ENCODE peak calls at places on chromosomes 7 and 10, in eight cellular contexts. One of them, this sample, is unnamed.

GRCh38 chr7:115654384-115655181 is 376.0 kb downstream of the TFEC start:
- DNase-seq in endodermal cell: no peak
- DNase-seq in left lung: no peak
- DNase-seq in tibial artery: no peak
- DNase-seq in fibroblast of lung: peak
- DNase-seq in left ventricle myocardium inferior: no peak
- DNase-seq in glutamatergic neuron: no peak
- DNase-seq in BE2C: no peak
- DNase-seq in this sample: no peak

GRCh38 chr10:60446855-60447254 is 57.2 kb upstream of the ANK3 start:
- DNase-seq in endodermal cell: no peak
- DNase-seq in left lung: no peak
- DNase-seq in tibial artery: no peak
- DNase-seq in fibroblast of lung: peak
- DNase-seq in left ventricle myocardium inferior: no peak
- DNase-seq in glutamatergic neuron: no peak
- DNase-seq in BE2C: no peak
- DNase-seq in this sample: no peak

GRCh38 chr10:120644549-120645410 is 187.8 kb downstream of the PLPP4 start:
- DNase-seq in endodermal cell: peak
- DNase-seq in left lung: no peak
- DNase-seq in tibial artery: no peak
- DNase-seq in fibroblast of lung: peak
- DNase-seq in left ventricle myocardium inferior: no peak
- DNase-seq in glutamatergic neuron: no peak
- DNase-seq in BE2C: no peak
- DNase-seq in this sample: no peak

GRCh38 chr7:142152076-142152475 is 40.6 kb downstream of the MGAM2 start:
- DNase-seq in endodermal cell: no peak
- DNase-seq in left lung: no peak
- DNase-seq in tibial artery: no peak
- DNase-seq in fibroblast of lung: no peak
- DNase-seq in left ventricle myocardium inferior: no peak
- DNase-seq in glutamatergic neuron: no peak
- DNase-seq in BE2C: no peak
- DNase-seq in this sample: no peak

GRCh38 chr7:153091477-153091876 is 331.9 kb downstream of the ACTR3B start:
- DNase-seq in endodermal cell: no peak
- DNase-seq in left lung: no peak
- DNase-seq in tibial artery: no peak
- DNase-seq in fibroblast of lung: no peak
- DNase-seq in left ventricle myocardium inferior: no peak
- DNase-seq in glutamatergic neuron: no peak
- DNase-seq in BE2C: no peak
- DNase-seq in this sample: no peak

GRCh38 chr10:51896849-51897248 is 197.5 kb upstream of the CSTF2T start:
- DNase-seq in endodermal cell: no peak
- DNase-seq in left lung: no peak
- DNase-seq in tibial artery: no peak
- DNase-seq in fibroblast of lung: peak
- DNase-seq in left ventricle myocardium inferior: no peak
- DNase-seq in glutamatergic neuron: no peak
- DNase-seq in BE2C: no peak
- DNase-seq in this sample: no peak

GRCh38 chr10:102072867-102073527 is 7.8 kb downstream of the HPS6 start:
- DNase-seq in endodermal cell: peak
- DNase-seq in left lung: peak
- DNase-seq in tibial artery: peak
- DNase-seq in fibroblast of lung: peak
- DNase-seq in left ventricle myocardium inferior: peak
- DNase-seq in glutamatergic neuron: peak
- DNase-seq in BE2C: peak
- DNase-seq in this sample: peak

GRCh38 chr10:73096041-73096451 is 620 bp downstream of the P4HA1 start:
- DNase-seq in endodermal cell: peak
- DNase-seq in left lung: peak
- DNase-seq in tibial artery: peak
- DNase-seq in fibroblast of lung: peak
- DNase-seq in left ventricle myocardium inferior: peak
- DNase-seq in glutamatergic neuron: peak
- DNase-seq in BE2C: peak
- DNase-seq in this sample: peak

GRCh38 chr10:110363572-110364411 is 59.1 kb upstream of the SMNDC1 start:
- DNase-seq in endodermal cell: no peak
- DNase-seq in left lung: no peak
- DNase-seq in tibial artery: no peak
- DNase-seq in fibroblast of lung: no peak
- DNase-seq in left ventricle myocardium inferior: no peak
- DNase-seq in glutamatergic neuron: no peak
- DNase-seq in BE2C: no peak
- DNase-seq in this sample: no peak

GRCh38 chr7:43248961-43249807 is 136.7 kb downstream of the HECW1 start:
- DNase-seq in endodermal cell: no peak
- DNase-seq in left lung: peak
- DNase-seq in tibial artery: no peak
- DNase-seq in fibroblast of lung: peak
- DNase-seq in left ventricle myocardium inferior: no peak
- DNase-seq in glutamatergic neuron: no peak
- DNase-seq in BE2C: no peak
- DNase-seq in this sample: no peak

GRCh38 chr10:47022311-47023131 is 111.3 kb downstream of the PTPN20 start:
- DNase-seq in endodermal cell: peak
- DNase-seq in left lung: peak
- DNase-seq in tibial artery: no peak
- DNase-seq in fibroblast of lung: no peak
- DNase-seq in left ventricle myocardium inferior: no peak
- DNase-seq in glutamatergic neuron: no peak
- DNase-seq in BE2C: peak
- DNase-seq in this sample: peak

GRCh38 chr7:121739465-121739864 is 133.5 kb upstream of the PTPRZ1 start:
- DNase-seq in endodermal cell: no peak
- DNase-seq in left lung: no peak
- DNase-seq in tibial artery: no peak
- DNase-seq in fibroblast of lung: peak
- DNase-seq in left ventricle myocardium inferior: no peak
- DNase-seq in glutamatergic neuron: no peak
- DNase-seq in BE2C: no peak
- DNase-seq in this sample: no peak

GRCh38 chr10:80509403-80510161 is 28.1 kb upstream of the SH2D4B start:
- DNase-seq in endodermal cell: peak
- DNase-seq in left lung: peak
- DNase-seq in tibial artery: peak
- DNase-seq in fibroblast of lung: peak
- DNase-seq in left ventricle myocardium inferior: peak
- DNase-seq in glutamatergic neuron: no peak
- DNase-seq in BE2C: no peak
- DNase-seq in this sample: no peak

GRCh38 chr10:44416021-44416758 is 31.3 kb upstream of the CXCL12 start:
- DNase-seq in endodermal cell: no peak
- DNase-seq in left lung: peak
- DNase-seq in tibial artery: no peak
- DNase-seq in fibroblast of lung: peak
- DNase-seq in left ventricle myocardium inferior: no peak
- DNase-seq in glutamatergic neuron: no peak
- DNase-seq in BE2C: no peak
- DNase-seq in this sample: no peak

GRCh38 chr7:8389898-8390642 is 43.3 kb upstream of the NXPH1 start:
- DNase-seq in endodermal cell: peak
- DNase-seq in left lung: no peak
- DNase-seq in tibial artery: no peak
- DNase-seq in fibroblast of lung: no peak
- DNase-seq in left ventricle myocardium inferior: no peak
- DNase-seq in glutamatergic neuron: peak
- DNase-seq in BE2C: peak
- DNase-seq in this sample: no peak

DNA sequence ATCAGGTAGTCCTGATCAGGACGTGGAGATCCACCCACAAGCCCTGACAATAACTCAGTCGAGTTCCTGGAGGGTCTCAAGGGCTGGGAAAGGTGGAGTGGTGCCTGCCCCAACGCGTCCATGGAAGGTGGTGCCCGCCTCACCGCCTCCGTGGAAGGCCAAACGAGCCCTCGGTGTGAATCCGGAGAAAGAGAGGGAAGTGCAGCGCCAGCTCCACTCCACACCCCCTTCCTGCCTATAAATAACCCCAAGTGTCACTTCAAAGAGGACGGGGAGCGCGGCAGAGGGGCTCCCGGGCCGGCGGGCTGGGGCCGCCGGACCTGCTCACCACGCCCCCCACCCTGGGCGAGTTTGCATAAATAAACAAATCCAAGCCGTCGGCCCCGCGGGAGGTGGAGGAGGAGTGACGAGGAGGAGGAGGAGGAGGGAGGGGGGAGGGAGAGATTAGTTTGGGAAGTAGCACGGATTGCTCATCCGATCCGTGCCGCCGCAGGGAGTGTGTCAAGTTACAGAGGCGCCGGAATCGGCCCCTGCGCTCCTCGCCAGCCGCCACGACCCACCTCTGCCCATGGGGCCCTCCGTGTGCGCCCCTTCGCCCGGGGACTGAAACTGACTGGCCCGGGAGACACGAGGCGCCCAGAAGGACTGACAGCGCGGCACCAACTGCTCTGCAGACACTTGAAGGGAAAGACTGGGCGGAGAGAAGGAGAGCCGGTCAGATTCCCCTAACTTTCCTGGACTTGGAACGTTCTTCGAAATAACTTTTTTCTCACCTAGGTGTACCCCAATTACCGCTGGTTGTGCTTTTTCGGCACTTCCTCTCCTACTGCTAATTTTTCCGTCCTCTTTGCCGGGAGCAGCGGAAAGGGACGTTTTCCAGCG is at the start of gene COL13A1:
- DNase-seq in endodermal cell: peak
- DNase-seq in left lung: peak
- DNase-seq in tibial artery: peak
- DNase-seq in fibroblast of lung: peak
- DNase-seq in left ventricle myocardium inferior: peak
- DNase-seq in glutamatergic neuron: no peak
- DNase-seq in BE2C: peak
- DNase-seq in this sample: no peak
- TF ChIP-seq CTCF in endodermal cell: no peak
- TF ChIP-seq CTCF in left lung: no peak
- TF ChIP-seq CTCF in tibial artery: no peak
- TF ChIP-seq CTCF in fibroblast of lung: no peak
- TF ChIP-seq CTCF in left ventricle myocardium inferior: no peak
- TF ChIP-seq CTCF in glutamatergic neuron: no peak
- TF ChIP-seq CTCF in BE2C: no peak
- TF ChIP-seq CTCF in this sample: no peak

GRCh38 chr7:64889686-64890162 is 13.3 kb upstream of the ZNF273 start:
- DNase-seq in endodermal cell: peak
- DNase-seq in left lung: no peak
- DNase-seq in tibial artery: no peak
- DNase-seq in fibroblast of lung: no peak
- DNase-seq in left ventricle myocardium inferior: no peak
- DNase-seq in glutamatergic neuron: peak
- DNase-seq in BE2C: no peak
- DNase-seq in this sample: peak
- TF ChIP-seq CTCF in endodermal cell: no peak
- TF ChIP-seq CTCF in left lung: no peak
- TF ChIP-seq CTCF in tibial artery: no peak
- TF ChIP-seq CTCF in fibroblast of lung: no peak
- TF ChIP-seq CTCF in left ventricle myocardium inferior: no peak
- TF ChIP-seq CTCF in glutamatergic neuron: no peak
- TF ChIP-seq CTCF in BE2C: no peak
- TF ChIP-seq CTCF in this sample: no peak

DNA sequence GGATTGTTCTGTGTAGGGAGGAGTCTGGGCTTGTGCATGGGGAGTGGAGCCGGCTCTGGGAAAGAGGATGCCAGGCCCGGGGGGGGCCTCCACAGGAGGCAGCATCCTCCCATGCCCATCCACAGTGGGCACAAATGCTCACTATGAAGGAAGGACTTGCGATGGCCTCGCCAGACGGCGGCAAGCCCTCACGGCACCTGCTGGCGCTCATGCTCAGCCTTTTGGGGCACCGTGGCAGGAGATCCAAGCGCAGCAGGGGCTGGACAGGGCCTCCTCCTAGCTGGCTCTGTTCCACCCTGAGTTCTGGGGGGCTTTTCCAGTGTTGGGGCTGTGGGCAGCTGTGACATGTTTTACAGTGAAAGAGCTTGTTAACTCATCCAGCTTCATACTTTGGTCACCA is 15.2 kb downstream of the MDH2 start:
- DNase-seq in endodermal cell: no peak
- DNase-seq in left lung: no peak
- DNase-seq in tibial artery: no peak
- DNase-seq in fibroblast of lung: no peak
- DNase-seq in left ventricle myocardium inferior: no peak
- DNase-seq in glutamatergic neuron: no peak
- DNase-seq in BE2C: no peak
- DNase-seq in this sample: no peak
- TF ChIP-seq CTCF in endodermal cell: no peak
- TF ChIP-seq CTCF in left lung: no peak
- TF ChIP-seq CTCF in tibial artery: no peak
- TF ChIP-seq CTCF in fibroblast of lung: no peak
- TF ChIP-seq CTCF in left ventricle myocardium inferior: no peak
- TF ChIP-seq CTCF in glutamatergic neuron: no peak
- TF ChIP-seq CTCF in BE2C: no peak
- TF ChIP-seq CTCF in this sample: no peak

GRCh38 chr7:38070718-38071117 is 107.3 kb upstream of the STARD3NL start:
- DNase-seq in endodermal cell: peak
- DNase-seq in left lung: no peak
- DNase-seq in tibial artery: no peak
- DNase-seq in fibroblast of lung: peak
- DNase-seq in left ventricle myocardium inferior: no peak
- DNase-seq in glutamatergic neuron: no peak
- DNase-seq in BE2C: no peak
- DNase-seq in this sample: no peak
- TF ChIP-seq CTCF in endodermal cell: peak
- TF ChIP-seq CTCF in left lung: peak
- TF ChIP-seq CTCF in tibial artery: no peak
- TF ChIP-seq CTCF in fibroblast of lung: peak
- TF ChIP-seq CTCF in left ventricle myocardium inferior: peak
- TF ChIP-seq CTCF in glutamatergic neuron: peak
- TF ChIP-seq CTCF in BE2C: peak
- TF ChIP-seq CTCF in this sample: peak

DNA sequence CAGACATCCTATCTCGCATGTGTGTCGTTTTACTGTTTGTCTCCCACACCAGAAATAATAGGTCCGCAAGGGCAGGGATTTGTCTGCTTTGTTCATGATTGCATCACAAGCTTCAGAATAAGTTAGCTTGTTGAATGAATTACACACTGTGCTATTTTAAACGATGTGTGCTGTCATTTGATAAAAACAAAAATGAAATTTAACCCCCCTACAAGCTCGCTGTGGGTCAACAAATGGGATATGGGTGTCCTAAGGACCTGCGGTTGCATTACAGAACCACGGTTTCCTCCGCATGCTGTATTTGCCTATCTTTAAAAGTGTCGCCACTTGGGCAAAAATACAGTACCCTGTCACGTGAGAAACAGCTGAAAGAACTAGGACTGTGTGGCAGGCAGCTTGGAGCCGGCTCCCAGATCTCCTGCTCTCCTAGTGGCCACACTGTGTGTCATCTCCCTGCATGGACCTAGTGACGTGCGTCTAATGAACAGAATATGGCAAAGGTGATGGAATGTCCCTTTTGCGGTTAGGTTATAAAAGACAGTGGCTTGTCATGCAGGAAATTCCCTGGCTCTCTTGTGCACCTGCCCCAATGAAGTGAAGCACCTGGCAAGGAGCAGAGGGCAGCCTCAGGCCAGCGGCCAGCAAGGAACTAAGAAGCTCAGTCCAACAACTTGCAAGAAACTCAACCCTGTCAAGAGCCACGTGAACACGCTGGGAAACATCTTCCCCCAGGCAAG is 32.9 kb upstream of the CRYGN start:
- DNase-seq in endodermal cell: peak
- DNase-seq in left lung: no peak
- DNase-seq in tibial artery: no peak
- DNase-seq in fibroblast of lung: peak
- DNase-seq in left ventricle myocardium inferior: no peak
- DNase-seq in glutamatergic neuron: no peak
- DNase-seq in BE2C: no peak
- DNase-seq in this sample: no peak
- TF ChIP-seq CTCF in endodermal cell: peak
- TF ChIP-seq CTCF in left lung: no peak
- TF ChIP-seq CTCF in tibial artery: no peak
- TF ChIP-seq CTCF in fibroblast of lung: no peak
- TF ChIP-seq CTCF in left ventricle myocardium inferior: peak
- TF ChIP-seq CTCF in glutamatergic neuron: no peak
- TF ChIP-seq CTCF in BE2C: no peak
- TF ChIP-seq CTCF in this sample: no peak

This sample was measured in osteocyte.